ENCODE peak calls at places on chromosomes 7 and 10, in ten cellular contexts. W is uterus, V is SJSA1, X is heart left ventricle, T is IMR-90, H is testis, C is tibial nerve, M is HCT116, N is heart right ventricle, P is GM23248. E is an unnamed sample.

GRCh38 chr10:123614888-123615287 is 51.3 kb upstream of the GPR26 start:
- DNase-seq in W (no peak), T (peak; percentile 7), H (peak; percentile 89), X (peak; percentile 51), C (peak; percentile 72), V (no peak), N (peak; percentile 36), P (peak; percentile 67), M (peak; percentile 16), E (peak; percentile 46)

GRCh38 chr10:75165684-75166622 is 44.6 kb upstream of the VDAC2 start:
- DNase-seq in W (no peak), C (no peak), P (no peak), N (no peak), V (no peak), H (no peak), X (no peak), T (peak; percentile 9), M (no peak), E (no peak)

GRCh38 chr7:82559203-82559805 is 115.7 kb upstream of the CACNA2D1 start:
- DNase-seq in W (no peak), T (no peak), P (no peak), M (no peak), N (no peak), H (no peak), X (no peak), V (no peak), C (no peak), E (no peak)

GRCh38 chr7:73900286-73900685 is 39.3 kb downstream of the TMEM270 start:
- DNase-seq in W (no peak), N (no peak), C (no peak), M (no peak), H (no peak), X (no peak), V (no peak), P (peak; percentile 51), T (no peak), E (no peak)

GRCh38 chr7:20834656-20835055 is 48.0 kb upstream of the SP8 start:
- DNase-seq in N (no peak), X (no peak), P (peak; percentile 7), T (no peak), C (no peak), V (no peak), M (no peak), W (no peak), H (no peak), E (no peak)

GRCh38 chr10:86960003-86960862 is 1.8 kb downstream of the SNCG start:
- DNase-seq in C (no peak), P (peak; percentile 84), N (no peak), W (peak; percentile 47), X (peak; percentile 69), T (peak; percentile 65), H (peak; percentile 68), V (peak; percentile 69), M (peak; percentile 64), E (peak; percentile 39)

GRCh38 chr10:60958892-60959601 is 15.1 kb upstream of the RHOBTB1 start:
- DNase-seq in P (peak; percentile 55), W (no peak), C (no peak), T (peak; percentile 57), M (no peak), H (no peak), N (no peak), X (no peak), V (peak; percentile 47), E (no peak)

GRCh38 chr10:109126016-109126415 is 797.3 kb downstream of the XPNPEP1 start:
- DNase-seq in M (no peak), T (no peak), H (no peak), W (no peak), N (no peak), V (no peak), C (no peak), X (no peak), P (peak; percentile 17), E (no peak)

GRCh38 chr7:120064565-120064964 is 208.4 kb upstream of the KCND2 start:
- DNase-seq in N (no peak), V (no peak), C (no peak), T (peak; percentile 87), P (peak; percentile 68), X (no peak), W (no peak), M (no peak), H (no peak), E (no peak)

GRCh38 chr10:22505923-22506685 is 160.8 kb downstream of the SPAG6 start:
- DNase-seq in V (no peak), N (no peak), H (peak; percentile 18), W (no peak), M (no peak), T (no peak), P (peak; percentile 29), C (no peak), X (no peak), E (no peak)

GRCh38 chr7:88040694-88041093 is 106.6 kb downstream of the ADAM22 start:
- DNase-seq in V (no peak), N (no peak), M (peak; percentile 13), P (peak; percentile 56), X (no peak), W (no peak), H (no peak), C (no peak), T (no peak), E (no peak)

GRCh38 chr10:125396651-125397050 is 236.3 kb upstream of the CTBP2 start:
- DNase-seq in X (no peak), C (no peak), V (no peak), H (no peak), M (no peak), W (peak; percentile 23), N (no peak), P (peak; percentile 77), T (peak; percentile 32), E (no peak)

GRCh38 chr10:119246862-119247549 is 39.6 kb downstream of the GRK5 start:
- DNase-seq in T (peak; percentile 97), X (no peak), M (no peak), H (no peak), V (peak; percentile 86), C (peak; percentile 65), W (peak; percentile 66), N (no peak), P (peak; percentile 89), E (no peak)

DNA sequence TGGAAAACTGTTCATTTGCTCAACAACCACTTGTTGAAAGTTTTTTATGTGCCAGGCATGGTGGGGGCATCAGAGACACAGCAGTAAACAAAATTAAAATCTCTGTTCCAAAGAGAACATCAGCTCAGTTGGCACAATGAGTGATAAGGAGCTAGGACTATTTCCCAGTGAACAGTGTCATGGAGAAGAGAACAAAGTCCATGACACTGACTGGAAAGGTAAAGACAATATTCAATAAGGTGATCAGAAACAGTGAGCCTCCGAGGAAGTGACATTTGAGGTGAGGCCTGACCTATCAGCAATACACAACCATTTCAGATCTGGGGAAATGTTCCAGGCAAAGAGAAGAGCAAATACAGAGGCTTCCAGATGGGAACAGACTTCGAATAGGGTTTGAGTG is 14.6 kb downstream of the ACSL5 start:
- DNase-seq in N (no peak), C (no peak), W (no peak), M (no peak), T (no peak), H (no peak), P (no peak), X (no peak), V (no peak), E (no peak)
- H3K4me1 ChIP-seq in N (peaks cover 7% of the 10 kb centered on the region), C (no peaks in the 10 kb centered on the region), W (no peaks in the 10 kb centered on the region), M (peaks cover 92% of the 10 kb centered on the region), T (peaks cover 7% of the 10 kb centered on the region), H (no peaks in the 10 kb centered on the region), P (peaks cover 18% of the 10 kb centered on the region), X (no peaks in the 10 kb centered on the region), V (peaks cover 8% of the 10 kb centered on the region), E (peaks cover 13% of the 10 kb centered on the region)

GRCh38 chr10:90051053-90051452 is 349.7 kb downstream of the KIF20B start:
- DNase-seq in V (no peak), M (no peak), X (no peak), C (no peak), H (no peak), P (no peak), W (no peak), T (no peak), N (no peak), E (no peak)
- H3K4me3 ChIP-seq in V (no peak overlapping the region), M (no peak overlapping the region), X (no peak overlapping the region), C (no peak overlapping the region), H (no peak overlapping the region), P (no peak overlapping the region), W (no peak overlapping the region), T (no peak overlapping the region), N (no peak overlapping the region), E (no peak overlapping the region)

GRCh38 chr7:47573758-47574472 is 8.0 kb downstream of the TNS3 start:
- DNase-seq in V (peak; percentile 56), C (no peak), P (peak; percentile 93), H (no peak), X (no peak), M (no peak), T (peak; percentile 87), N (no peak), W (peak; percentile 73), E (no peak)
- H3K4me1 ChIP-seq in V (peaks cover 93% of the 10 kb centered on the region), C (peaks cover 9% of the 10 kb centered on the region), P (peaks cover 60% of the 10 kb centered on the region), H (peaks cover 90% of the 10 kb centered on the region), X (peaks cover 48% of the 10 kb centered on the region), M (peaks cover 55% of the 10 kb centered on the region), T (peaks cover 53% of the 10 kb centered on the region), N (peaks cover 77% of the 10 kb centered on the region), W (peaks cover 21% of the 10 kb centered on the region), E (peaks cover 76% of the 10 kb centered on the region)

GRCh38 chr7:104327963-104328307 is 468 bp upstream of the LHFPL3 start:
- DNase-seq in T (no peak), H (peak; percentile 13), P (peak; percentile 16), W (no peak), N (no peak), X (no peak), M (no peak), V (no peak), C (no peak), E (no peak)
- H3K4me3 ChIP-seq in T (no peak overlapping the region), H (no peak overlapping the region), P (peak overlapping the region; percentile 42), W (no peak overlapping the region), N (no peak overlapping the region), X (no peak overlapping the region), M (no peak overlapping the region), V (no peak overlapping the region), C (no peak overlapping the region), E (no peak overlapping the region)

GRCh38 chr7:104980440-104980839 is 33.6 kb upstream of the KMT2E start:
- DNase-seq in C (no peak), X (no peak), N (no peak), V (no peak), W (no peak), P (peak; percentile 67), M (no peak), H (no peak), T (no peak), E (no peak)
- H3K4me1 ChIP-seq in C (no peaks in the 10 kb centered on the region), X (peaks cover 49% of the 10 kb centered on the region), N (peaks cover 86% of the 10 kb centered on the region), V (peaks cover 81% of the 10 kb centered on the region), W (peaks cover 24% of the 10 kb centered on the region), P (peaks cover 82% of the 10 kb centered on the region), M (peaks cover 34% of the 10 kb centered on the region), H (peaks cover 61% of the 10 kb centered on the region), T (peaks cover 20% of the 10 kb centered on the region), E (peaks cover 76% of the 10 kb centered on the region)

DNA sequence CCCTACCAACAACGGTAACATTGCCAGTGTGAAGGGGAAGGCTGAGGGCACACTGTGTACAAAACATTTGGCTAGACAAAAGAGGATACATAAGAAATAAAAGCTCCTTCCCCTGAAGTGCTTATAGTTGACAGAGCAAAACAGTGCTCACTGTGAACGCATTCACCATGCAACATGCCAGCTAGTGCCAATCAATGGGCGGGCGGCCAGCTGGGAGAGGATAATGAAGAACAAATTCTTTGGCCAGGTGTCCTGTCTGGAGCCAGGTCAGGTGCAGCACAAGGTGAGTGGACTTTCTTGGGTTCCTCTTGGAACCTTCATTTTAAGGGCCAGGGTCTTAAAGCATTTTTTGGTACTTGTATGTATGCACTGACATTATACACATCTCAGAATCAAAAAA is 106.1 kb downstream of the ICA1 start:
- DNase-seq in H (no peak), X (no peak), T (no peak), P (no peak), V (no peak), W (no peak), N (no peak), C (no peak), M (no peak), E (no peak)
- H3K4me3 ChIP-seq in H (no peak overlapping the region), X (no peak overlapping the region), T (no peak overlapping the region), P (no peak overlapping the region), V (no peak overlapping the region), W (no peak overlapping the region), N (no peak overlapping the region), C (no peak overlapping the region), M (no peak overlapping the region), E (no peak overlapping the region)